ENCODE peak calls at places on chromosomes 11 and 22, in seven cellular contexts. One of them, this sample, is unnamed.

GRCh38 chr11:84800755-84801346 is 826.3 kb downstream of the DLG2 start:
- DNase-seq in gastrocnemius medialis: no peak
- DNase-seq in fibroblast of mammary gland: peak; percentile 59
- DNase-seq in CD8-positive, alpha-beta T cell: no peak
- DNase-seq in pancreas: no peak
- DNase-seq in heart right ventricle: no peak
- DNase-seq in IMR-90: peak; percentile 36
- DNase-seq in this sample: peak; percentile 51

GRCh38 chr22:39117585-39118191 is 20.6 kb downstream of the APOBEC3H start:
- DNase-seq in IMR-90: peak; percentile 49
- DNase-seq in fibroblast of mammary gland: peak; percentile 67
- DNase-seq in heart right ventricle: peak; percentile 32
- DNase-seq in pancreas: peak; percentile 55
- DNase-seq in gastrocnemius medialis: no peak
- DNase-seq in CD8-positive, alpha-beta T cell: peak; percentile 71
- DNase-seq in this sample: peak; percentile 35

GRCh38 chr11:94588366-94588952 is 21.3 kb downstream of the PIWIL4 start:
- DNase-seq in fibroblast of mammary gland: no peak
- DNase-seq in heart right ventricle: no peak
- DNase-seq in IMR-90: no peak
- DNase-seq in CD8-positive, alpha-beta T cell: no peak
- DNase-seq in gastrocnemius medialis: no peak
- DNase-seq in pancreas: peak; percentile 15
- DNase-seq in this sample: no peak

GRCh38 chr22:39241632-39242388 is 3.0 kb downstream of the PDGFB start:
- DNase-seq in heart right ventricle: no peak
- DNase-seq in gastrocnemius medialis: no peak
- DNase-seq in CD8-positive, alpha-beta T cell: peak; percentile 86
- DNase-seq in fibroblast of mammary gland: no peak
- DNase-seq in pancreas: no peak
- DNase-seq in IMR-90: no peak
- DNase-seq in this sample: no peak

GRCh38 chr11:65150513-65151271 is 16.4 kb upstream of the SYVN1 start:
- DNase-seq in CD8-positive, alpha-beta T cell: no peak
- DNase-seq in pancreas: peak; percentile 91
- DNase-seq in fibroblast of mammary gland: peak; percentile 89
- DNase-seq in IMR-90: peak; percentile 86
- DNase-seq in gastrocnemius medialis: peak; percentile 99
- DNase-seq in heart right ventricle: peak; percentile 75
- DNase-seq in this sample: peak; percentile 90

GRCh38 chr11:61103851-61104423 is 1.6 kb downstream of the CD5 start:
- DNase-seq in gastrocnemius medialis: no peak
- DNase-seq in heart right ventricle: no peak
- DNase-seq in IMR-90: no peak
- DNase-seq in fibroblast of mammary gland: no peak
- DNase-seq in pancreas: no peak
- DNase-seq in CD8-positive, alpha-beta T cell: no peak
- DNase-seq in this sample: no peak

GRCh38 chr11:76074178-76075112 is 131.9 kb downstream of the WNT11 start:
- DNase-seq in gastrocnemius medialis: no peak
- DNase-seq in IMR-90: peak; percentile 60
- DNase-seq in fibroblast of mammary gland: peak; percentile 55
- DNase-seq in heart right ventricle: no peak
- DNase-seq in pancreas: no peak
- DNase-seq in CD8-positive, alpha-beta T cell: no peak
- DNase-seq in this sample: peak; percentile 23

GRCh38 chr11:70504246-70505020 is 106.1 kb downstream of the CTTN start:
- DNase-seq in CD8-positive, alpha-beta T cell: no peak
- DNase-seq in pancreas: no peak
- DNase-seq in fibroblast of mammary gland: no peak
- DNase-seq in gastrocnemius medialis: no peak
- DNase-seq in heart right ventricle: no peak
- DNase-seq in IMR-90: no peak
- DNase-seq in this sample: no peak

GRCh38 chr11:45180888-45181594 is 34.6 kb downstream of the PRDM11 start:
- DNase-seq in heart right ventricle: peak; percentile 54
- DNase-seq in fibroblast of mammary gland: peak; percentile 13
- DNase-seq in gastrocnemius medialis: peak; percentile 59
- DNase-seq in IMR-90: peak; percentile 41
- DNase-seq in CD8-positive, alpha-beta T cell: peak; percentile 42
- DNase-seq in pancreas: peak; percentile 75
- DNase-seq in this sample: peak; percentile 35

GRCh38 chr11:23540101-23540561 is 679.9 kb upstream of the CCDC179 start:
- DNase-seq in heart right ventricle: no peak
- DNase-seq in CD8-positive, alpha-beta T cell: no peak
- DNase-seq in fibroblast of mammary gland: peak; percentile 42
- DNase-seq in pancreas: peak; percentile 21
- DNase-seq in gastrocnemius medialis: no peak
- DNase-seq in IMR-90: peak; percentile 53
- DNase-seq in this sample: peak; percentile 46

GRCh38 chr11:1873048-1873812 is 18.5 kb downstream of the PRR33 start:
- DNase-seq in fibroblast of mammary gland: peak; percentile 70
- DNase-seq in gastrocnemius medialis: peak; percentile 20
- DNase-seq in CD8-positive, alpha-beta T cell: no peak
- DNase-seq in IMR-90: peak; percentile 24
- DNase-seq in heart right ventricle: no peak
- DNase-seq in pancreas: no peak
- DNase-seq in this sample: peak; percentile 57

GRCh38 chr11:107018274-107018901 is at the start of gene GUCY1A2:
- DNase-seq in gastrocnemius medialis: peak; percentile 8
- DNase-seq in heart right ventricle: peak; percentile 26
- DNase-seq in CD8-positive, alpha-beta T cell: no peak
- DNase-seq in fibroblast of mammary gland: no peak
- DNase-seq in pancreas: peak; percentile 19
- DNase-seq in IMR-90: no peak
- DNase-seq in this sample: peak; percentile 31

GRCh38 chr11:45674481-45675190 is 9.2 kb upstream of the CHST1 start:
- DNase-seq in heart right ventricle: no peak
- DNase-seq in pancreas: no peak
- DNase-seq in fibroblast of mammary gland: no peak
- DNase-seq in IMR-90: no peak
- DNase-seq in CD8-positive, alpha-beta T cell: no peak
- DNase-seq in gastrocnemius medialis: no peak
- DNase-seq in this sample: no peak

GRCh38 chr22:33851240-33851639 is 69.0 kb downstream of the LARGE1 start:
- DNase-seq in fibroblast of mammary gland: peak; percentile 16
- DNase-seq in CD8-positive, alpha-beta T cell: no peak
- DNase-seq in heart right ventricle: no peak
- DNase-seq in gastrocnemius medialis: no peak
- DNase-seq in pancreas: no peak
- DNase-seq in IMR-90: peak; percentile 44
- DNase-seq in this sample: no peak

GRCh38 chr11:133992121-133992520 is 35.4 kb upstream of the IGSF9B start:
- DNase-seq in gastrocnemius medialis: no peak
- DNase-seq in pancreas: no peak
- DNase-seq in IMR-90: no peak
- DNase-seq in fibroblast of mammary gland: no peak
- DNase-seq in heart right ventricle: no peak
- DNase-seq in CD8-positive, alpha-beta T cell: no peak
- DNase-seq in this sample: no peak

GRCh38 chr11:115737875-115738274 is 233.7 kb upstream of the CADM1 start:
- DNase-seq in CD8-positive, alpha-beta T cell: no peak
- DNase-seq in fibroblast of mammary gland: no peak
- DNase-seq in IMR-90: peak; percentile 22
- DNase-seq in pancreas: no peak
- DNase-seq in heart right ventricle: no peak
- DNase-seq in gastrocnemius medialis: no peak
- DNase-seq in this sample: no peak

GRCh38 chr11:68303083-68303482 is 9.3 kb upstream of the LRP5 start:
- DNase-seq in CD8-positive, alpha-beta T cell: no peak
- DNase-seq in heart right ventricle: no peak
- DNase-seq in IMR-90: no peak
- DNase-seq in fibroblast of mammary gland: no peak
- DNase-seq in gastrocnemius medialis: no peak
- DNase-seq in pancreas: no peak
- DNase-seq in this sample: no peak

GRCh38 chr11:120633630-120634374 is 122.3 kb downstream of the GRIK4 start:
- DNase-seq in fibroblast of mammary gland: no peak
- DNase-seq in gastrocnemius medialis: no peak
- DNase-seq in heart right ventricle: no peak
- DNase-seq in pancreas: no peak
- DNase-seq in IMR-90: no peak
- DNase-seq in CD8-positive, alpha-beta T cell: no peak
- DNase-seq in this sample: no peak

GRCh38 chr11:120629407-120629806 is 117.9 kb downstream of the GRIK4 start:
- DNase-seq in IMR-90: no peak
- DNase-seq in fibroblast of mammary gland: no peak
- DNase-seq in pancreas: no peak
- DNase-seq in CD8-positive, alpha-beta T cell: no peak
- DNase-seq in gastrocnemius medialis: no peak
- DNase-seq in heart right ventricle: no peak
- DNase-seq in this sample: no peak

GRCh38 chr11:120634706-120635105 is 123.2 kb downstream of the GRIK4 start:
- DNase-seq in gastrocnemius medialis: no peak
- DNase-seq in heart right ventricle: no peak
- DNase-seq in pancreas: no peak
- DNase-seq in fibroblast of mammary gland: no peak
- DNase-seq in CD8-positive, alpha-beta T cell: no peak
- DNase-seq in IMR-90: no peak
- DNase-seq in this sample: no peak

GRCh38 chr11:120630100-120630499 is 118.6 kb downstream of the GRIK4 start:
- DNase-seq in pancreas: no peak
- DNase-seq in CD8-positive, alpha-beta T cell: no peak
- DNase-seq in fibroblast of mammary gland: no peak
- DNase-seq in heart right ventricle: no peak
- DNase-seq in IMR-90: no peak
- DNase-seq in gastrocnemius medialis: no peak
- DNase-seq in this sample: no peak

GRCh38 chr11:120632579-120632978 is 121.0 kb downstream of the GRIK4 start:
- DNase-seq in CD8-positive, alpha-beta T cell: no peak
- DNase-seq in fibroblast of mammary gland: no peak
- DNase-seq in gastrocnemius medialis: no peak
- DNase-seq in pancreas: no peak
- DNase-seq in IMR-90: no peak
- DNase-seq in heart right ventricle: no peak
- DNase-seq in this sample: no peak
- TF ChIP-seq CTCF in CD8-positive, alpha-beta T cell: no peak
- TF ChIP-seq CTCF in fibroblast of mammary gland: peak; percentile 6
- TF ChIP-seq CTCF in gastrocnemius medialis: no peak
- TF ChIP-seq CTCF in pancreas: no peak
- TF ChIP-seq CTCF in IMR-90: no peak
- TF ChIP-seq CTCF in heart right ventricle: no peak
- TF ChIP-seq CTCF in this sample: peak; percentile 30

DNA sequence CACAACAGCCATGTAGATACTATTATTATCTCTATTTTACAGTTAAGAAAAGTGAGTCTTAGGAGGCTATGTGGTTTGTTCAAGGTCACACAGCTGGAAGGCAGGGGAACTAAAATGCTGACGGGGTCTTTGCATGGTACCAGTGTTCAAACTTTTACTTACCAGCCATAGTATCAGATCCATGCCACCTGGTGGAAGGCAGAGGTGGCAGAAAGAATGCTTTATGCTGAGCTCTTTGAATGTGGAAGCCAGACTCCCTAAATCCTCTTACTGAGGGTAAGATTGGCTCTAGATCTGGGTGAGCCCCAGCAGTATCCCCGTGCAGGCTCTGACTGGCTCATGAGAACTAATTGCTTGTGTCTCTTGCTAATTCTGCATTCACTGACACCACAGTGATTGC is 54.3 kb upstream of the NAV2 start:
- DNase-seq in fibroblast of mammary gland: no peak
- DNase-seq in heart right ventricle: no peak
- DNase-seq in gastrocnemius medialis: no peak
- DNase-seq in CD8-positive, alpha-beta T cell: no peak
- DNase-seq in IMR-90: no peak
- DNase-seq in pancreas: no peak
- DNase-seq in this sample: no peak
- TF ChIP-seq CTCF in fibroblast of mammary gland: peak; percentile 19
- TF ChIP-seq CTCF in heart right ventricle: peak; percentile 15
- TF ChIP-seq CTCF in gastrocnemius medialis: no peak
- TF ChIP-seq CTCF in CD8-positive, alpha-beta T cell: no peak
- TF ChIP-seq CTCF in IMR-90: no peak
- TF ChIP-seq CTCF in pancreas: no peak
- TF ChIP-seq CTCF in this sample: peak; percentile 24

GRCh38 chr11:79086056-79086455 is 354.8 kb downstream of the TENM4 start:
- DNase-seq in CD8-positive, alpha-beta T cell: no peak
- DNase-seq in gastrocnemius medialis: no peak
- DNase-seq in pancreas: no peak
- DNase-seq in IMR-90: no peak
- DNase-seq in heart right ventricle: no peak
- DNase-seq in fibroblast of mammary gland: no peak
- DNase-seq in this sample: no peak

GRCh38 chr11:79090191-79090590 is 350.6 kb downstream of the TENM4 start:
- DNase-seq in pancreas: no peak
- DNase-seq in gastrocnemius medialis: no peak
- DNase-seq in heart right ventricle: no peak
- DNase-seq in fibroblast of mammary gland: no peak
- DNase-seq in CD8-positive, alpha-beta T cell: no peak
- DNase-seq in IMR-90: no peak
- DNase-seq in this sample: no peak

GRCh38 chr11:79088967-79089366 is 351.9 kb downstream of the TENM4 start:
- DNase-seq in IMR-90: no peak
- DNase-seq in fibroblast of mammary gland: no peak
- DNase-seq in CD8-positive, alpha-beta T cell: no peak
- DNase-seq in pancreas: no peak
- DNase-seq in heart right ventricle: no peak
- DNase-seq in gastrocnemius medialis: no peak
- DNase-seq in this sample: no peak

GRCh38 chr11:79087957-79088318 is 352.9 kb downstream of the TENM4 start:
- DNase-seq in fibroblast of mammary gland: no peak
- DNase-seq in CD8-positive, alpha-beta T cell: no peak
- DNase-seq in heart right ventricle: no peak
- DNase-seq in pancreas: no peak
- DNase-seq in gastrocnemius medialis: peak; percentile 39
- DNase-seq in IMR-90: no peak
- DNase-seq in this sample: no peak

GRCh38 chr11:79087238-79087956 is 353.4 kb downstream of the TENM4 start:
- DNase-seq in gastrocnemius medialis: no peak
- DNase-seq in fibroblast of mammary gland: peak; percentile 66
- DNase-seq in heart right ventricle: no peak
- DNase-seq in IMR-90: peak; percentile 62
- DNase-seq in pancreas: peak; percentile 35
- DNase-seq in CD8-positive, alpha-beta T cell: no peak
- DNase-seq in this sample: peak; percentile 81
- TF ChIP-seq CTCF in gastrocnemius medialis: no peak
- TF ChIP-seq CTCF in fibroblast of mammary gland: no peak
- TF ChIP-seq CTCF in heart right ventricle: no peak
- TF ChIP-seq CTCF in IMR-90: no peak
- TF ChIP-seq CTCF in pancreas: no peak
- TF ChIP-seq CTCF in CD8-positive, alpha-beta T cell: no peak
- TF ChIP-seq CTCF in this sample: no peak

DNA sequence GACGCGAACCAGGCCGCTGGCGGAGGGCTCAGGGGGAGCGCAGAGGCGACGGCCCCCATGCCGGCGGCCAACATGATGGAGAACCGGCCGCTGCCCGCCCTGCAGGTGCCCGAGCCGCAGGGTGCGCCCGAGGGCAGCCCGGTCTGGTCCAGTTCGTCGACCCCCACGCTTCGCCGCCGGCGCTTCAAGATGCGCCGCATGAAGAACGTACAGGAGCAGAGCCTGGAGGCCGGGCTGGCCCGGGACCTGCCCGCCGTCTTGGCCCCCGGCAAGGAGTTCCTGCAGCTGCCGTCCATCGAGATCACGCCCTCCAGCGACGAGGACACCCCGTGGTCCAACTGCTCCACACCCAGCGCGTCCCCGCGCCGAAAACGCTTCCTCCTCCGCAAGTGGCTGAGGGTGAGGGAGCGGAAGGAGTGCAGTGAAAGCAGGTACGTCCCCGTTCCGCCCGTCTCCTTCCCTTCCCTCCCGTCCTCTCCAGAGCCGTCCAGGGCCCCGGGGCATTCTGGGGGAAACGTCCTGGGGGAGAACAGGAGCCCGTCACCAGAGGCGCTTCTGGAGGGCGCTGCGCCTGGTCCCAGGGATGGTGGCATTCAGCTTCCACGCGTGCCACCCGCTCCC is 777 bp downstream of the GRAMD1B start:
- DNase-seq in fibroblast of mammary gland: no peak
- DNase-seq in CD8-positive, alpha-beta T cell: peak; percentile 62
- DNase-seq in gastrocnemius medialis: peak; percentile 31
- DNase-seq in heart right ventricle: peak; percentile 54
- DNase-seq in IMR-90: peak; percentile 51
- DNase-seq in pancreas: no peak
- DNase-seq in this sample: peak; percentile 60
- TF ChIP-seq CTCF in fibroblast of mammary gland: no peak
- TF ChIP-seq CTCF in CD8-positive, alpha-beta T cell: peak; percentile 2
- TF ChIP-seq CTCF in gastrocnemius medialis: no peak
- TF ChIP-seq CTCF in heart right ventricle: no peak
- TF ChIP-seq CTCF in IMR-90: no peak
- TF ChIP-seq CTCF in pancreas: no peak
- TF ChIP-seq CTCF in this sample: no peak